ENCODE peak calls at places on chromosomes 2 and 18, in nine cellular contexts. P, N, G, C, E, I, Q, A and X are unnamed samples.

GRCh38 chr2:171579481-171579880 is 57.2 kb downstream of the CYBRD1 start:
- DNase-seq in I (no peak), Q (no peak), C (no peak), N (peak), G (no peak), P (no peak), E (no peak), A (no peak), X (no peak)

GRCh38 chr2:18477333-18477732 is 83.1 kb downstream of the RDH14 start:
- DNase-seq in C (no peak), Q (no peak), N (no peak), I (no peak), P (no peak), E (no peak), G (no peak), A (no peak), X (no peak)

GRCh38 chr2:223042704-223043118 is 9.3 kb upstream of the KCNE4 start:
- DNase-seq in C (no peak), P (no peak), A (no peak), Q (no peak), G (no peak), E (no peak), N (peak), I (no peak), X (no peak)

GRCh38 chr2:55408098-55408882 is 11.4 kb downstream of the CCDC88A start:
- DNase-seq in C (no peak), N (peak), I (no peak), P (no peak), Q (no peak), G (no peak), A (no peak), E (no peak), X (no peak)

GRCh38 chr2:220226541-220226940 is 599.1 kb downstream of the SLC4A3 start:
- DNase-seq in E (no peak), I (no peak), G (no peak), C (no peak), A (no peak), P (no peak), N (no peak), Q (no peak), X (no peak)

GRCh38 chr2:28390241-28390856 is 2.3 kb upstream of the FOSL2 start:
- DNase-seq in A (peak), Q (peak), C (peak), E (peak), I (peak), N (peak), P (peak), G (peak), X (peak)

GRCh38 chr2:120441744-120442471 is 96.0 kb downstream of the INHBB start:
- DNase-seq in N (no peak), C (peak), P (no peak), A (no peak), I (no peak), G (peak), E (peak), Q (no peak), X (no peak)

GRCh38 chr18:48868468-48869466 is 82.0 kb downstream of the SMAD7 start:
- DNase-seq in C (peak), N (peak), G (no peak), Q (peak), A (no peak), P (no peak), I (peak), E (no peak), X (no peak)

GRCh38 chr18:62341423-62341920 is 16.4 kb downstream of the TNFRSF11A start:
- DNase-seq in C (no peak), Q (no peak), I (no peak), N (no peak), P (no peak), A (no peak), E (no peak), G (no peak), X (no peak)

GRCh38 chr2:234670804-234671203 is 173.9 kb upstream of the ARL4C start:
- DNase-seq in E (peak), N (no peak), G (no peak), A (no peak), C (no peak), Q (no peak), I (no peak), P (no peak), X (no peak)

GRCh38 chr2:29336334-29336733 is 221.1 kb downstream of the CLIP4 start:
- DNase-seq in A (no peak), E (no peak), Q (no peak), C (no peak), I (no peak), N (no peak), G (no peak), P (no peak), X (no peak)

GRCh38 chr2:159072795-159073194 is 104.4 kb downstream of the TANC1 start:
- DNase-seq in G (no peak), Q (no peak), A (no peak), I (no peak), E (no peak), N (peak), P (no peak), C (no peak), X (no peak)

GRCh38 chr2:11677146-11678055 is 7.4 kb upstream of the NTSR2 start:
- DNase-seq in P (no peak), N (no peak), I (no peak), A (no peak), Q (no peak), E (peak), G (peak), C (no peak), X (no peak)

GRCh38 chr2:38394041-38394440 is 17.0 kb upstream of the ATL2 start:
- DNase-seq in Q (no peak), E (no peak), P (no peak), N (no peak), A (no peak), G (no peak), I (no peak), C (no peak), X (no peak)

GRCh38 chr2:216343221-216343985 is 28.9 kb downstream of the MARCHF4 start:
- DNase-seq in I (no peak), N (peak), G (no peak), A (no peak), Q (no peak), E (no peak), P (no peak), C (no peak), X (no peak)

GRCh38 chr2:101617786-101618185 is 79.7 kb upstream of the MAP4K4 start:
- DNase-seq in N (no peak), I (no peak), C (no peak), P (no peak), Q (no peak), E (no peak), G (no peak), A (no peak), X (peak)

GRCh38 chr18:69531973-69532372 is 131.3 kb downstream of the DOK6 start:
- DNase-seq in Q (no peak), A (no peak), G (no peak), N (no peak), E (no peak), I (no peak), P (no peak), C (no peak), X (no peak)

GRCh38 chr2:161952722-161953322 is 121.2 kb downstream of the DPP4 start:
- DNase-seq in C (no peak), Q (no peak), N (no peak), G (no peak), P (no peak), E (no peak), A (no peak), I (no peak), X (peak)

GRCh38 chr2:73292906-73293533 is 328 bp downstream of the EGR4 start:
- DNase-seq in E (peak), P (no peak), C (no peak), G (peak), A (no peak), Q (no peak), I (no peak), N (no peak), X (no peak)

GRCh38 chr18:58202406-58202730 is 158.3 kb downstream of the NEDD4L start:
- DNase-seq in P (no peak), E (no peak), G (peak), C (no peak), A (no peak), Q (no peak), N (no peak), I (no peak), X (no peak)

GRCh38 chr18:43341014-43341413 is 63.7 kb upstream of the SYT4 start:
- DNase-seq in I (no peak), Q (no peak), N (no peak), G (no peak), A (no peak), E (no peak), C (no peak), P (no peak), X (no peak)

DNA sequence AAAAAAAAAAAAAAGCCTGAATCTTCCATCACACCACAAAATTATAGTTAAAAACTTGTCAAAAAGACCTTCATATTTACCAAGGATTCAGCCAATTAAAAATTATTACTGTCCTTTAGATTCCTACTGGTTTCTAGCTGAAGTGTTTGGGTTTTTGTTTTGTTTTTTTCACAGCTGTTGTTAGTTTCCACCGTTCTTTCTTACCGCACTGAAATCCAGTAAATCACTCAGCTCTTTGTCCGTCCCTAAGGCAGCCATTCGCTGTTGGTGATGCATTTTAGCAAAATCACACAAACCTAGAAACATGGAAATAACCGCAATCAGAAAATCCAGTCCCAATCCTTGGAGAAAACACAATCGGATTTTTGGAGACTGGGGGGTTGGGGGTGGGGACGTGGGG is 1.2 kb downstream of the TCF4 start:
- DNase-seq in P (no peak), A (no peak), I (no peak), N (peak), Q (no peak), C (no peak), G (no peak), E (peak), X (no peak)
- H3K4me3 ChIP-seq in P (peak), A (peak), I (no peak), N (peak), Q (no peak), C (peak), G (peak), E (peak), X (no peak)

DNA sequence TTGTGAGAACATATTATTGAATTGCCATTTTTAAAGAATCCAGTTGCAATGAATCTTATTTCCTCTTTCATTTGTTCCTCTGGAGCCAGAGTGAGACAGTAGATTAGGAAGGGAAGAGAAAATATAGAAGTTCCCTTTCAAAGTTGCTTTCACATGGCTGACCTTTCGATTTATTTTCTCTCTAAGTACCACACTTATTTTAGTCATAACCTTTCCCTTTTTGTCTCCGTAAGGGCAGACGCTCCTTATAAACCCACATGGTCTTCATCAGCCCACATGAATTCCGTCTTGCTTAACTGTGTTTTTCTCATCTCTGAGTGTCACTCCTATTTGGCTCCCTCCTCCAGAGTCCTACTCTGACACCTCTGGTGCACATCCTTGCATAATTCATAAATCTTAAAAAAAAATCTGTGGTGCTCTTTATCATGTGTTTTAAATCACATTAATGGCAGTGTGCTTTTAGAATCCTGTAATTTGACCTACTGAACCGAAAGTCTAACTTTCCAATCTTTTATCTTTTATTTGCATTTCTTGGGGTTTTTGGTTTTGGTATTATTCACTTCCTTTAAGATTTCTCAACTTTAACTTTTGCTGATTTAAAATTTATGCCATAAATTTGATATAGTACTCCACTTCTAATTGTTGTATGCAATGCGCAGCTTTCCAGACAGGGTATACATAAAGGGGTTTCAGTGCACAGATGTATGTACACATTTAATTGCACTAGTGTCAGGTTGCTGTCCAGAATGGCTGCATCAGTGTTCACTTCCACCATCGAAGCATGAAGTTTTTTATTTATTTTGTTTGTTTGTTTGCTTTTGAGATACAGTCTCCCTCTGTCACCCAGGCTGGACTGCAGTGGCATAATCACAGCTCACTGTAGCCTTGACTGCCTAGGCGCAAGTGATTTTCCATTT is 38.6 kb upstream of the ZNF396 start:
- DNase-seq in P (no peak), I (no peak), A (no peak), N (peak), Q (peak), C (no peak), E (no peak), G (no peak), X (no peak)
- H3K4me3 ChIP-seq in P (no peak), I (no peak), A (no peak), N (no peak), Q (peak), C (no peak), E (no peak), G (no peak), X (no peak)

GRCh38 chr2:173161040-173161439 is 85.4 kb downstream of the MAP3K20 start:
- DNase-seq in N (no peak), C (no peak), I (no peak), P (no peak), A (no peak), G (no peak), E (no peak), Q (no peak), X (no peak)
- H3K4me3 ChIP-seq in N (no peak), C (no peak), I (no peak), P (no peak), A (no peak), G (no peak), E (no peak), Q (no peak), X (no peak)

DNA sequence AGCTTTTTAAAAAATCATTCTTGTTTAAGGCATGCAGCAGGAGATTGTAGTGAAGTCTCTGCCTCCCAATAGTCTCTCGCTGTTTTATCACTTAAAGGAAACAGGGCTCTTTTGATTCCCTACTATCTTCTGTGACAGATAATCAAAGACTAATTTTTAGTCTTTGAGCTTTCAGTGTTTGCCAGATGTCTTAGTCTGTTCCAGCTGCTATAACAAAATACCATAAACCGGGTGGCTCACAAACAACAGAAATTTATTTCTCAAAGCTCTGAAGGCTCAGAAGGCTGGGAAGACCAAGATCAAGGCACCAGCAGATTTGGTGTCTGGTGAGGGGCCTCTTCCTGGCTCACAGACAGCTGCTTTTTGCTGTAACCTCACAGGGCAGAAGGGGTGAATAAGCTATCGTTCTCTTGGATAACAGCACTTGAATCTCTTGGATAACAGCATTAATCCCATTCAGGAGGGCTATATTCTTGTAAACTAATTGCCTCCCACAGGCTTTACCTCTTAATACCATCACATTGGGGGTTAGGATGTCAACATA is 37.8 kb upstream of the STAT4 start:
- DNase-seq in P (no peak), I (no peak), G (no peak), E (no peak), A (no peak), Q (no peak), C (no peak), N (no peak), X (peak)
- H3K4me3 ChIP-seq in P (no peak), I (peak), G (no peak), E (no peak), A (no peak), Q (no peak), C (no peak), N (no peak), X (no peak)

GRCh38 chr18:67634631-67635338 is 118.3 kb upstream of the DSEL start:
- DNase-seq in C (no peak), I (no peak), A (no peak), Q (no peak), E (peak), P (no peak), G (no peak), N (no peak), X (no peak)
- H3K4me3 ChIP-seq in C (no peak), I (no peak), A (no peak), Q (no peak), E (no peak), P (no peak), G (no peak), N (no peak), X (no peak)

GRCh38 chr2:121650554-121650930 is 1.3 kb upstream of the CLASP1 start:
- DNase-seq in G (no peak), C (no peak), E (peak), N (peak), I (peak), A (no peak), P (no peak), Q (no peak), X (no peak)
- H3K4me3 ChIP-seq in G (peak), C (peak), E (peak), N (peak), I (peak), A (peak), P (peak), Q (peak), X (peak)

DNA sequence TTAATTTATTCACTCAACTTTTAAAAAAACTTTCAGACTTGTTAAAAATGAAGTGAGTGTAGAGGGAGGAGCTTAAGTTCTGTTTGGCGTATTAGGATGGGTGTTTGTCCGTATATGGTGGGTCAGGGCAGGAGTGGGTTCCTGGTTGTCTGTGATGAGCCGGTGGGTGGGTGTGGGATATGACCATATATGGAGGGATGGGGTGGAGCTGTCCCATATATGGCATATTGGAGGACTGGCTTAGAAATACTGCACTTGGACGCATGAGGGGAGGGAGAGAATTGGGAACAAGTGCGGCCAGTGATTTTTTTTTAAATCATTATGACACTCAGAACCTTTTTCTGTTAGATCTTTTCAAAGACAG is 1.5 kb downstream of the KDM3A start:
- DNase-seq in G (peak), P (peak), C (peak), I (peak), E (peak), Q (peak), A (peak), N (peak), X (peak)
- H3K4me3 ChIP-seq in G (peak), P (peak), C (peak), I (peak), E (peak), Q (peak), A (peak), N (peak), X (peak)

GRCh38 chr2:202831241-202831997 is 40.1 kb downstream of the ICA1L start:
- DNase-seq in Q (peak), E (peak), I (peak), G (no peak), N (peak), P (no peak), C (no peak), A (peak), X (peak)
- H3K4me3 ChIP-seq in Q (no peak), E (no peak), I (no peak), G (no peak), N (no peak), P (no peak), C (no peak), A (no peak), X (no peak)

DNA sequence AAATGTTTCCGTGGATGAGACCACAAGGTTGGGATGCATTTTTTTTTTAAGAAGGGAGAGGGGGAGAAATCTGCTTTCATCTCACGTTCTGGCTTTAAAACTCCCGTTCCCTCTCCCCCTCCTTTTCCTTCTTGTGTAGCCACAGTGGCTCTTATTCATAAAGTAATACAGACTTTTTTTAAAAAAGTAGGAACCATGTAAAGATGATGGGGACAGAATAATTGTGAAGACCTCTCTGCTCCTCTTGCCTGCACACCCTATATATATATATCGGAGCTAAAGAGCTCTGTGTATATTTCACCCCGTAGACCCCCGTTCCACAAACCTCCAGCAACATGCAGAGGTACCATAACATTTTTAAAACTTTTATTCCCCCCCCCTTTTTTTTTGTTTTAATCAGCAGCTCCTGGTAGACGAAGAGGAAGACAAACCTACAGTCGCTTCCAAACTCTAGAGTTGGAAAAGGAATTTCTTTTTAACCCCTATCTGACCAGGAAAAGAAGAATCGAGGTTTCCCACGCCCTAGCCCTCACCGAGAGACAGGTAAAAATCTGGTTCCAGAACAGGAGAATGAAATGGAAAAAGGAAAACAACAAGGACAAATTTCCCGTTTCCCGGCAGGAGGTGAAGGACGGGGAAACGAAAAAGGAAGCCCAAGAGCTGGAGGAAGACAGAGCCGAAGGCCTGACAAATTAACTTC is 1.6 kb downstream of the HOXD8 start:
- DNase-seq in G (no peak), C (no peak), E (no peak), A (no peak), P (no peak), I (no peak), N (no peak), Q (no peak), X (no peak)
- H3K4me3 ChIP-seq in G (no peak), C (peak), E (no peak), A (no peak), P (peak), I (no peak), N (peak), Q (no peak), X (peak)